ENCODE peak calls at places on chromosomes 1 and 21, in nine cellular contexts. One of them, this sample, is unnamed.
A peak's percentile ranks its signal among the peaks of the same experiment; 100 is the strongest.

GRCh38 chr1:108050911-108051624 is 86.1 kb upstream of the VAV3 start:
- DNase-seq in NT2/D1: no peak
- DNase-seq in epithelial cell of esophagus: no peak
- DNase-seq in AML-193: no peak
- DNase-seq in osteocyte: no peak
- DNase-seq in iris pigment epithelial cell: no peak
- DNase-seq in Ammon's horn: no peak
- DNase-seq in GDM1: peak; percentile 88
- DNase-seq in HepG2: no peak
- DNase-seq in this sample: no peak

GRCh38 chr1:77504986-77505385 is 177.5 kb downstream of the ZZZ3 start:
- DNase-seq in AML-193: peak; percentile 63
- DNase-seq in epithelial cell of esophagus: no peak
- DNase-seq in GDM1: peak; percentile 62
- DNase-seq in NT2/D1: no peak
- DNase-seq in Ammon's horn: no peak
- DNase-seq in HepG2: no peak
- DNase-seq in iris pigment epithelial cell: peak; percentile 89
- DNase-seq in osteocyte: no peak
- DNase-seq in this sample: no peak

GRCh38 chr1:169858467-169858866 is 35.2 kb downstream of the SCYL3 start:
- DNase-seq in epithelial cell of esophagus: peak; percentile 28
- DNase-seq in osteocyte: no peak
- DNase-seq in AML-193: no peak
- DNase-seq in HepG2: no peak
- DNase-seq in NT2/D1: no peak
- DNase-seq in iris pigment epithelial cell: peak; percentile 62
- DNase-seq in Ammon's horn: no peak
- DNase-seq in GDM1: no peak
- DNase-seq in this sample: no peak

GRCh38 chr1:77468556-77468955 is 186.7 kb downstream of the AK5 start:
- DNase-seq in HepG2: no peak
- DNase-seq in iris pigment epithelial cell: no peak
- DNase-seq in GDM1: no peak
- DNase-seq in AML-193: no peak
- DNase-seq in epithelial cell of esophagus: no peak
- DNase-seq in NT2/D1: no peak
- DNase-seq in Ammon's horn: no peak
- DNase-seq in osteocyte: no peak
- DNase-seq in this sample: no peak

GRCh38 chr1:205444931-205445652 is 10.8 kb downstream of the BLACAT1 start:
- DNase-seq in osteocyte: no peak
- DNase-seq in HepG2: no peak
- DNase-seq in iris pigment epithelial cell: peak; percentile 46
- DNase-seq in AML-193: no peak
- DNase-seq in epithelial cell of esophagus: no peak
- DNase-seq in NT2/D1: peak; percentile 99
- DNase-seq in Ammon's horn: peak; percentile 87
- DNase-seq in GDM1: no peak
- DNase-seq in this sample: no peak

GRCh38 chr1:69203166-69203565 is 364.6 kb upstream of the LRRC7 start:
- DNase-seq in Ammon's horn: no peak
- DNase-seq in iris pigment epithelial cell: no peak
- DNase-seq in HepG2: no peak
- DNase-seq in osteocyte: no peak
- DNase-seq in NT2/D1: no peak
- DNase-seq in AML-193: no peak
- DNase-seq in GDM1: no peak
- DNase-seq in epithelial cell of esophagus: no peak
- DNase-seq in this sample: no peak

GRCh38 chr1:191690931-191691330 is 467.3 kb upstream of the RGS18 start:
- DNase-seq in epithelial cell of esophagus: peak; percentile 46
- DNase-seq in osteocyte: no peak
- DNase-seq in iris pigment epithelial cell: no peak
- DNase-seq in Ammon's horn: no peak
- DNase-seq in AML-193: no peak
- DNase-seq in NT2/D1: no peak
- DNase-seq in GDM1: no peak
- DNase-seq in HepG2: no peak
- DNase-seq in this sample: no peak

GRCh38 chr1:115797491-115797890 is 29.0 kb upstream of the CASQ2 start:
- DNase-seq in osteocyte: no peak
- DNase-seq in AML-193: no peak
- DNase-seq in NT2/D1: no peak
- DNase-seq in GDM1: no peak
- DNase-seq in iris pigment epithelial cell: no peak
- DNase-seq in Ammon's horn: no peak
- DNase-seq in epithelial cell of esophagus: no peak
- DNase-seq in HepG2: no peak
- DNase-seq in this sample: no peak

GRCh38 chr1:35762204-35762603 is 7.6 kb downstream of the CLSPN start:
- DNase-seq in GDM1: no peak
- DNase-seq in AML-193: no peak
- DNase-seq in HepG2: no peak
- DNase-seq in osteocyte: no peak
- DNase-seq in Ammon's horn: no peak
- DNase-seq in epithelial cell of esophagus: no peak
- DNase-seq in NT2/D1: no peak
- DNase-seq in iris pigment epithelial cell: no peak
- DNase-seq in this sample: no peak

GRCh38 chr21:42346441-42346840 is 4.4 kb downstream of the TFF2 start:
- DNase-seq in GDM1: no peak
- DNase-seq in epithelial cell of esophagus: no peak
- DNase-seq in Ammon's horn: no peak
- DNase-seq in osteocyte: peak; percentile 38
- DNase-seq in AML-193: no peak
- DNase-seq in HepG2: no peak
- DNase-seq in iris pigment epithelial cell: no peak
- DNase-seq in NT2/D1: no peak
- DNase-seq in this sample: no peak

GRCh38 chr1:157878059-157878458 is 36.5 kb upstream of the CD5L start:
- DNase-seq in epithelial cell of esophagus: peak; percentile 69
- DNase-seq in NT2/D1: peak; percentile 57
- DNase-seq in Ammon's horn: peak; percentile 49
- DNase-seq in iris pigment epithelial cell: peak; percentile 33
- DNase-seq in GDM1: no peak
- DNase-seq in AML-193: peak; percentile 59
- DNase-seq in osteocyte: no peak
- DNase-seq in HepG2: peak; percentile 45
- DNase-seq in this sample: no peak

GRCh38 chr1:151457911-151458882 is 1.1 kb downstream of the POGZ start:
- DNase-seq in osteocyte: peak; percentile 86
- DNase-seq in iris pigment epithelial cell: peak; percentile 85
- DNase-seq in GDM1: peak; percentile 38
- DNase-seq in epithelial cell of esophagus: peak; percentile 80
- DNase-seq in NT2/D1: peak; percentile 47
- DNase-seq in AML-193: peak; percentile 55
- DNase-seq in HepG2: peak; percentile 58
- DNase-seq in Ammon's horn: peak; percentile 74
- DNase-seq in this sample: peak; percentile 63

GRCh38 chr1:41919764-41920397 is 1.2 kb upstream of the HIVEP3 start:
- DNase-seq in iris pigment epithelial cell: peak; percentile 20
- DNase-seq in HepG2: no peak
- DNase-seq in epithelial cell of esophagus: no peak
- DNase-seq in osteocyte: no peak
- DNase-seq in Ammon's horn: peak; percentile 68
- DNase-seq in NT2/D1: no peak
- DNase-seq in GDM1: peak; percentile 90
- DNase-seq in AML-193: no peak
- DNase-seq in this sample: no peak

GRCh38 chr21:27424601-27425000 is 457.7 kb upstream of the ADAMTS5 start:
- DNase-seq in iris pigment epithelial cell: peak; percentile 37
- DNase-seq in epithelial cell of esophagus: peak; percentile 7
- DNase-seq in Ammon's horn: no peak
- DNase-seq in AML-193: peak; percentile 0
- DNase-seq in HepG2: no peak
- DNase-seq in osteocyte: no peak
- DNase-seq in GDM1: no peak
- DNase-seq in NT2/D1: no peak
- DNase-seq in this sample: no peak

This sample was measured in activated B cell treated with CpG ODN at 0.5 μM for 24 hours.